ENCODE peak calls at places on chromosomes 11 and 22, in six cellular contexts. B is astrocyte, M is transverse colon, P is A549, R is hepatocyte, S is ovary. O is an unnamed sample. For H3K4me1 and H3K9me3, the result is how much of the 10 kb centered on the place peaks cover.

GRCh38 chr11:134537941-134538340 is 125.9 kb upstream of the B3GAT1 start:
- DNase-seq in P (no peak), B (no peak), M (no peak), R (no peak), S (no peak), O (no peak)

GRCh38 chr11:79860336-79860735 is 419.5 kb upstream of the TENM4 start:
- DNase-seq in R (no peak), B (no peak), S (no peak), M (no peak), P (no peak), O (no peak)

GRCh38 chr11:124961972-124962609 is 8.1 kb downstream of the CCDC15 start:
- DNase-seq in S (no peak), R (peak), P (peak), M (no peak), B (peak), O (peak)

GRCh38 chr11:59173964-59174663 is 2.2 kb downstream of the DTX4 start:
- DNase-seq in R (peak), S (peak), M (peak), B (no peak), P (no peak), O (no peak)

GRCh38 chr22:38652858-38653257 is 3.3 kb downstream of the FAM227A start:
- DNase-seq in P (no peak), B (no peak), M (peak), R (peak), S (no peak), O (no peak)

GRCh38 chr11:17760102-17761029 is 25.8 kb downstream of the KCNC1 start:
- DNase-seq in M (peak), B (peak), S (no peak), P (peak), R (peak), O (peak)

GRCh38 chr11:23585700-23586099 is 725.4 kb upstream of the CCDC179 start:
- DNase-seq in S (no peak), B (no peak), R (no peak), P (no peak), M (no peak), O (no peak)

GRCh38 chr22:19527861-19528417 is 3.7 kb upstream of the CLDN5 start:
- DNase-seq in M (no peak), B (peak), S (no peak), R (no peak), P (no peak), O (no peak)

GRCh38 chr11:4882543-4882942 is 843 bp downstream of the OR51T1 start:
- DNase-seq in S (no peak), B (no peak), M (no peak), R (no peak), P (no peak), O (no peak)

GRCh38 chr11:46012185-46012584 is 89.7 kb downstream of the LARGE2 start:
- DNase-seq in R (no peak), P (no peak), M (no peak), B (no peak), S (no peak), O (no peak)

GRCh38 chr11:13349581-13349980 is 72.0 kb downstream of the BMAL1 start:
- DNase-seq in M (no peak), R (no peak), B (no peak), S (no peak), P (no peak), O (no peak)

GRCh38 chr11:113395782-113396336 is 8.3 kb downstream of the ANKK1 start:
- DNase-seq in R (no peak), M (no peak), B (no peak), S (no peak), P (no peak), O (no peak)

GRCh38 chr11:83011333-83012167 is 60.1 kb downstream of the RAB30 start:
- DNase-seq in P (no peak), B (peak), S (no peak), M (no peak), R (no peak), O (no peak)

GRCh38 chr11:128691802-128692749 is 1.8 kb upstream of the FLI1 start:
- DNase-seq in B (no peak), S (no peak), M (no peak), R (no peak), P (no peak), O (no peak)

GRCh38 chr11:124769804-124770774 is 8.0 kb upstream of the ESAM start:
- DNase-seq in R (no peak), M (no peak), P (peak), S (no peak), B (peak), O (no peak)

GRCh38 chr22:43273902-43274484 is 69.2 kb downstream of the SCUBE1 start:
- DNase-seq in R (peak), B (no peak), M (no peak), P (peak), S (no peak), O (peak)

DNA sequence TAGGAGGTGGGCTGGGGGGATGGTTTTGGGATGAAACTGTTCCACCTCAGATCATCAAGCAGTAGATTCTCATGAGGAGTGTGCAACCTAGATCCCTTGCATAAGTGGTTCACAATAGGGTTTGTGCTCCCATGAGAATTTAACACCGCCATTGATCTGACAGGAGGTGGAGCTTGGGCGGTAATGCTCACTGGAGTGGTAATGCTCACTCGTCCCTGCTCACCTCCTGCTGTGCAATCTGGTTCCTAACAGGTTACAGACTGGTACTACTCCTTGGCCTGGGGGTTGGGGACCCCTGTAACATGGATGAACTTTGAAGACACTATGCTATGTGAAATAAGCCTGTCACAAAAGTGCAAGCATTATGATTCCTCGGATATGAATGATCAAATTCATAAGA is 87.0 kb upstream of the CLNS1A start:
- DNase-seq in R (no peak), B (no peak), P (no peak), S (no peak), M (no peak), O (no peak)
- H3K4me1 ChIP-seq in R (under half), B (under half), P (under half), S (under half), M (under half), O (under half)

GRCh38 chr11:63868399-63869064 is 29.6 kb downstream of the MARK2 start:
- DNase-seq in R (no peak), S (no peak), B (no peak), M (no peak), P (no peak), O (peak)

GRCh38 chr11:63869171-63869591 is 30.3 kb downstream of the MARK2 start:
- DNase-seq in M (peak), S (no peak), B (no peak), P (no peak), R (no peak), O (no peak)

GRCh38 chr11:63870351-63871197 is 31.7 kb downstream of the MARK2 start:
- DNase-seq in M (no peak), S (no peak), P (no peak), R (no peak), B (no peak), O (no peak)

GRCh38 chr11:63867511-63867910 is 28.6 kb downstream of the MARK2 start:
- DNase-seq in M (no peak), P (no peak), B (no peak), S (no peak), R (no peak), O (no peak)

DNA sequence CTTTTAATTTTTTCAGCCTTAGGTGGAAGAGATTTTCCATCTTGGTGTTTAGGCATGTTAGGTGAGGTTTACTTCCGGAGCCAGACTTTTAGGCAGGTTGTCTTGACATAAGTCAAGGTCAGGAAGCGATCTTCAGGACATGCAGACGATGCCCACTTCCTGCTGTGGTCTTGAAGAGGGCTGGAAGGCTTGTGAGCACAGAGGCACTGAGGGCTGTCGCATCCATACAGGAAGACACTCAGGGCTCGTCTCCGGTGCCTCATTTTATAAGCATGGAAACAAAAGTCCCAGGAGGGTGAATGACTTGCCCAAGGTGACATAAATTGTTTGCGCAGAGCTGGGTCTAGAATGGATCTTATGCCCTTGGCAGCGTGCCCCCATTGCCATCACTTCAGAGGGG is 30.8 kb downstream of the MARK2 start:
- DNase-seq in R (no peak), B (no peak), S (no peak), M (peak), P (no peak), O (no peak)
- H3K9me3 ChIP-seq in R (under half), B (under half), S (under half), M (under half), P (under half), O (under half)

DNA sequence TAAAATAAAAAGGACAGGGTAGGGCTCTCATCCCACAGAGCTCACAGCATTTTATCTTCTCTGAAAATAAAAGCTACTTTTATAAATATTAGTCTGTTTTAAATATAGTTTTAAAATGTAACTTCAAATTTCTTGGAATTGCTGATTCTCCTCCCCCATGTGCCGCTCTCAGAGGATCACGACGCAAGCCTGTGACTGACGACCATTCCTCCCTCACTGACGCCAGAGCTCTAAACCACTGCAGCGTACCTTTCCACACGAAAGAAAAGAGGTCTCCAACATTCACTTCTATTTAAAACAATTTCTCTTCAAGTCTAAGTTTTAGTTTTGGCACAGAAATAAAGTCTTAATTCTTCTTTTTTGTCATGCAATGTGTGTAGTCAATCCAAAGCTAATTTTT is 9.3 kb downstream of the TOLLIP start:
- DNase-seq in S (no peak), R (no peak), P (no peak), M (no peak), B (no peak), O (no peak)
- H3K4me1 ChIP-seq in S (under half), R (under half), P (under half), M (half or more), B (under half), O (under half)

DNA sequence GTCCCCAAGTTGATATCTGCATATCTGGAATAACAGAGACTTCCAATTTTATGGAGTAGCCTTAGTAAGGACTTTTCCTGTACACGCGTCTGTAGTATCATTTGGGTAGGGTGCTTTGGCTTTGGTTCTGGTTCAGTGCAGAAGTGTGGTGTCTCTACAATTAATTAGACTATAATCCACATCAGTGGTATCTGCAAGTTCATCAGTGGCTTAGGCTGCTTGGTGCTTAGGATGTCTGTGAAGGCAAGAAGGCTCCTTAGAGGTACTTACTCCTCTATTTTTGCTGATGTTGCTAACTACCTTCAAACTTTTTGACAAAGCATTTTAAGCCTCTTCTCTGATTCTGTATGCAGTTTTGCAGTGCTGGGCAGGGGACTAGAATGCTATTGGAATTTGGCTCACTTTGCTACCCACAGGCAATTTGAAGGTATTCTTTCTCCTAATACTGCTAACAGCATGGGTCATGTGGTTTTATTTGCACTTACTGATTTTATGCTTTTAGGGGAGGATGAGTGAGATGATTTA is 49.4 kb downstream of the KCNQ1OT1 start:
- DNase-seq in P (no peak), M (no peak), B (no peak), S (no peak), R (no peak), O (no peak)
- H3K9me3 ChIP-seq in P (half or more), M (half or more), B (under half), S (under half), R (half or more), O (under half)

GRCh38 chr11:6672006-6672405 is 11.1 kb downstream of the MRPL17 start:
- DNase-seq in B (no peak), S (no peak), R (no peak), M (no peak), P (no peak), O (no peak)
- H3K4me1 ChIP-seq in B (under half), S (under half), R (under half), M (under half), P (under half), O (under half)

O was measured in cardiac muscle cell.